ENCODE peak calls at places on chromosomes 1 and 21, in eight cellular contexts. K is colonic mucosa; F is heart left ventricle; U is pancreas; L is IMR-90; J is CD4-positive, CD25-positive, alpha-beta regulatory T cell; C is lung; V is AG04450. M is an unnamed sample.

GRCh38 chr1:109777980-109778625 is 14.4 kb upstream of the EPS8L3 start:
- DNase-seq in F (no peak), J (no peak), U (no peak), L (no peak), K (peak; percentile 15), V (no peak), C (no peak), M (no peak)

GRCh38 chr1:181318022-181318857 is 165.1 kb upstream of the CACNA1E start:
- DNase-seq in J (no peak), L (no peak), C (no peak), V (no peak), U (no peak), K (no peak), F (no peak), M (no peak)

GRCh38 chr1:216020743-216021345 is 402.4 kb downstream of the USH2A start:
- DNase-seq in F (no peak), L (no peak), U (no peak), J (no peak), C (no peak), K (no peak), V (no peak), M (no peak)

GRCh38 chr21:17468698-17469097 is 44.1 kb upstream of the CXADR start:
- DNase-seq in U (no peak), K (no peak), J (no peak), V (no peak), F (no peak), L (no peak), C (no peak), M (no peak)

GRCh38 chr1:29686012-29686930 is 449.9 kb downstream of the PTPRU start:
- DNase-seq in U (no peak), J (no peak), F (no peak), L (no peak), K (no peak), V (no peak), C (no peak), M (no peak)

GRCh38 chr1:226100436-226101347 is 38.2 kb downstream of the H3-3A start:
- DNase-seq in U (peak; percentile 37), J (peak; percentile 26), K (peak; percentile 56), F (no peak), L (peak; percentile 81), V (no peak), C (no peak), M (no peak)

GRCh38 chr1:17409391-17409811 is 30.1 kb downstream of the RCC2 start:
- DNase-seq in U (peak; percentile 13), F (no peak), V (no peak), J (no peak), L (no peak), K (no peak), C (no peak), M (no peak)

GRCh38 chr1:59814901-59815825 is at the start of gene HOOK1:
- DNase-seq in C (no peak), K (peak; percentile 39), V (no peak), L (no peak), F (no peak), J (peak; percentile 1), U (peak; percentile 35), M (no peak)

GRCh38 chr21:28239345-28239744 is 753.3 kb downstream of the LTN1 start:
- DNase-seq in C (no peak), L (no peak), J (no peak), K (no peak), F (no peak), V (no peak), U (no peak), M (no peak)

GRCh38 chr1:95018602-95019369 is 54.0 kb downstream of the ALG14 start:
- DNase-seq in L (peak; percentile 69), J (no peak), U (peak; percentile 56), V (no peak), F (no peak), C (no peak), K (no peak), M (no peak)

GRCh38 chr1:170075186-170075585 is 691 bp upstream of the KIFAP3 start:
- DNase-seq in L (no peak), F (no peak), K (no peak), V (no peak), J (no peak), C (no peak), U (no peak), M (no peak)

GRCh38 chr1:36989260-36989659 is 45.1 kb downstream of the GRIK3 start:
- DNase-seq in U (no peak), F (no peak), K (no peak), L (no peak), J (no peak), V (no peak), C (peak; percentile 32), M (no peak)

GRCh38 chr21:43193651-43194302 is 25.0 kb downstream of the CRYAA start:
- DNase-seq in U (no peak), F (peak; percentile 75), J (no peak), L (peak; percentile 89), V (peak; percentile 46), C (no peak), K (peak; percentile 13), M (no peak)

GRCh38 chr21:37365657-37366487 is 701 bp upstream of the DYRK1A start:
- DNase-seq in C (peak; percentile 60), F (peak; percentile 84), K (peak; percentile 72), L (peak; percentile 45), U (peak; percentile 74), J (no peak), V (no peak), M (peak; percentile 65)

GRCh38 chr1:13892671-13893325 is 192.8 kb downstream of the PRDM2 start:
- DNase-seq in L (no peak), U (no peak), J (no peak), F (peak; percentile 61), K (peak; percentile 33), C (no peak), V (no peak), M (no peak)

GRCh38 chr1:203589201-203589600 is 37.4 kb upstream of the ATP2B4 start:
- DNase-seq in V (no peak), J (no peak), K (no peak), C (no peak), L (no peak), U (no peak), F (no peak), M (no peak)

GRCh38 chr1:178161516-178161915 is 67.6 kb downstream of the RASAL2 start:
- DNase-seq in K (no peak), V (no peak), L (no peak), F (no peak), J (no peak), C (no peak), U (no peak), M (no peak)

GRCh38 chr1:198778049-198778448 is 139.2 kb downstream of the PTPRC start:
- DNase-seq in L (peak; percentile 9), K (peak; percentile 31), J (no peak), C (no peak), F (no peak), U (no peak), V (no peak), M (no peak)

GRCh38 chr1:198773030-198773429 is 134.2 kb downstream of the PTPRC start:
- DNase-seq in V (no peak), U (no peak), J (no peak), L (no peak), C (no peak), F (no peak), K (no peak), M (no peak)

GRCh38 chr1:198774418-198774817 is 135.6 kb downstream of the PTPRC start:
- DNase-seq in F (no peak), J (no peak), U (no peak), K (no peak), L (no peak), V (no peak), C (no peak), M (no peak)

GRCh38 chr1:198775606-198776005 is 136.8 kb downstream of the PTPRC start:
- DNase-seq in J (no peak), K (no peak), V (no peak), C (no peak), L (peak; percentile 46), U (no peak), F (no peak), M (no peak)

DNA sequence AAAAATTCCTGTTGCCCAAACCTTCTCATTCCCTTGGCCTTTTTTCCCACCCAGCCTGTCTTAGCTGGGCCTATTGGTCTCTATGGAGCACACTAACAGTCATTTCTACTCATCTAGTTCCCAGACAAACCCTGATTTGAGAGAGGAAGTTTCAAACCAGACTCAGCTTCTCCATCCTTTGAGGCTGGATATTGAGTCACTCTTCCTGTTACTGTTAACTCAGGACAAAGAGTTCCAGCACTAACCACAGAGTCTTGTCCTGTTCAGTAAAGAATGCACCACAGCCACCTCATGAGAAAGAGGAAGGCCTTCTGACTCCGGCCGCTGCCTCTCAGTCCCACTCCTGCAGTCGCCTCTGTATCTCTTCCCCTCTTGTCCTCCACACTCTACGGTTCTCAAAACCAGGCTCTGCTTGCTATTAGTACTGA is 137.8 kb downstream of the PTPRC start:
- DNase-seq in V (peak; percentile 67), K (no peak), F (peak; percentile 69), L (peak; percentile 98), C (peak; percentile 52), U (no peak), J (no peak), M (no peak)
- H3K27ac ChIP-seq in V (peak overlapping the region; percentile 69), K (no peak overlapping the region), F (peak overlapping the region; percentile 63), L (peak overlapping the region; percentile 39), C (peak overlapping the region; percentile 41), U (no peak overlapping the region), J (no peak overlapping the region), M (no peak overlapping the region)

GRCh38 chr1:235317179-235317578 is 10.8 kb downstream of the ARID4B start:
- DNase-seq in V (no peak), F (no peak), J (no peak), U (no peak), L (no peak), K (no peak), C (no peak), M (no peak)
- H3K27ac ChIP-seq in V (no peak overlapping the region), F (no peak overlapping the region), J (peak overlapping the region; percentile 20), U (no peak overlapping the region), L (no peak overlapping the region), K (no peak overlapping the region), C (no peak overlapping the region), M (no peak overlapping the region)

DNA sequence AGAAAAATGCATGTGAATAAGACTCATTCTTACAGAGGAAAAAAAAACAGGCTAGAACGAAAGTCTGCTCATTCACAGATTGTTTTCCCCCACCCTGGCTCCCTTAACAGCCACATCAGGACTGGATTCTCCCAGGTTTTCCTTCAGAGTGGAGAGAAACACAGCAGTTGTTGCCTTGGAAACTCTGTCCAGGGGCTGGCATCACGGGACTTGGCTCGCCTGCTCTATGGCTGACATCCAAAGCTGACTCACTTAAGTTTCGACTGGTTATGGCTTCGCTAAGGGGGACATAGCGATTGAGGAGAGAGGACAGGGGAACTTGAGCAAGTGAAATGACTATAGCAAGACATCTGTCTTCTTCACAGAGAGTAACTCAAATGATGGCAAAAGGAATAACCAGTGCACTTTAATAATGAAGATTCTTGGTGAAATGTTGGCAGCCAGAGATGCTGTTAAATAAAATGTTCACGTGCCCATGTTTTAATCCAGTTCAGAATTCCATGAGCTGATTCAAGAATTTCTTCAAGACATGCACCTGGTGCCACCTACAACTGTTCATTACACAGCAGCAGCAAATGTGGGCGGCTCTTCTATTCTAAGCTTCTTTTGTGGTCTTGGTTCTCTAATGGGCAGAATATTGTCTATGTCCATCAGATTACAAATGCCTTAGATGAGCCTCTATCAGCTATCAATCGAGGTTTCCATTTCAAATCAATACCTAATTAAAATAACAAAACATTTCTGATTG is 21.8 kb downstream of the MIS18A start:
- DNase-seq in J (no peak), C (peak; percentile 65), V (peak; percentile 78), F (peak; percentile 75), K (peak; percentile 47), L (peak; percentile 91), U (peak; percentile 88), M (no peak)
- H3K27ac ChIP-seq in J (no peak overlapping the region), C (no peak overlapping the region), V (no peak overlapping the region), F (peak overlapping the region; percentile 49), K (no peak overlapping the region), L (no peak overlapping the region), U (no peak overlapping the region), M (no peak overlapping the region)

GRCh38 chr1:160666079-160666442 is 19.2 kb upstream of the SLAMF1 start:
- DNase-seq in U (no peak), V (no peak), J (no peak), F (no peak), L (no peak), C (no peak), K (no peak), M (no peak)
- H3K27ac ChIP-seq in U (no peak overlapping the region), V (no peak overlapping the region), J (peak overlapping the region; percentile 77), F (peak overlapping the region; percentile 63), L (no peak overlapping the region), C (peak overlapping the region; percentile 48), K (peak overlapping the region; percentile 19), M (peak overlapping the region; percentile 37)

M was measured in CD4-positive, alpha-beta T cell.